ENCODE peak calls at places on chromosome 11, in five cellular contexts. O, E, P, U and S are unnamed samples.

GRCh38 chr11:3942956-3943497 is 87.6 kb downstream of the STIM1 start:
- DNase-seq in O (no peak), E (no peak), P (peak; percentile 38), U (no peak), S (no peak)

GRCh38 chr11:64359712-64360402 is 895 bp downstream of the RPS6KA4 start:
- DNase-seq in O (no peak), E (no peak), P (no peak), U (no peak), S (no peak)

GRCh38 chr11:70510571-70510970 is 112.2 kb downstream of the CTTN start:
- DNase-seq in O (no peak), E (no peak), P (no peak), U (no peak), S (no peak)

GRCh38 chr11:69000831-69001245 is 12.2 kb downstream of the MRGPRF start:
- DNase-seq in O (no peak), E (no peak), P (peak; percentile 57), U (no peak), S (no peak)

GRCh38 chr11:63769719-63770443 is 1.3 kb upstream of the ZFTA start:
- DNase-seq in O (no peak), E (no peak), P (no peak), U (no peak), S (no peak)

GRCh38 chr11:104487035-104487775 is 323.3 kb upstream of the PDGFD start:
- DNase-seq in O (no peak), E (no peak), P (no peak), U (no peak), S (no peak)

GRCh38 chr11:67408437-67409200 is 4.7 kb downstream of the TBC1D10C start:
- DNase-seq in O (no peak), E (no peak), P (no peak), U (no peak), S (no peak)

GRCh38 chr11:74035264-74035663 is 26.4 kb upstream of the UCP3 start:
- DNase-seq in O (no peak), E (no peak), P (no peak), U (no peak), S (no peak)

GRCh38 chr11:65352783-65353182 is 1.8 kb upstream of the TIGD3 start:
- DNase-seq in O (no peak), E (no peak), P (no peak), U (no peak), S (no peak)

GRCh38 chr11:73286240-73286810 is 14.2 kb downstream of the P2RY6 start:
- DNase-seq in O (no peak), E (no peak), P (no peak), U (no peak), S (no peak)

GRCh38 chr11:126993599-126993998 is 7.0 kb downstream of the KIRREL3 start:
- DNase-seq in O (no peak), E (no peak), P (no peak), U (no peak), S (no peak)

GRCh38 chr11:68012843-68013610 is 2.9 kb downstream of the ALDH3B1 start:
- DNase-seq in O (no peak), E (no peak), P (peak; percentile 96), U (no peak), S (peak; percentile 48)

GRCh38 chr11:41334007-41334933 is 125.2 kb downstream of the LRRC4C start:
- DNase-seq in O (no peak), E (no peak), P (no peak), U (no peak), S (no peak)

GRCh38 chr11:95144313-95145235 is 54.9 kb downstream of the ENDOD1 start:
- DNase-seq in O (no peak), E (no peak), P (no peak), U (no peak), S (no peak)

GRCh38 chr11:2099523-2100316 is 39.5 kb downstream of the IGF2 start:
- DNase-seq in O (no peak), E (no peak), P (no peak), U (no peak), S (no peak)

GRCh38 chr11:63489879-63490278 is 1.1 kb downstream of the PLAAT5 start:
- DNase-seq in O (no peak), E (no peak), P (no peak), U (no peak), S (no peak)

GRCh38 chr11:36412781-36413383 is 97.2 kb downstream of the TRAF6 start:
- DNase-seq in O (no peak), E (no peak), P (no peak), U (no peak), S (no peak)

GRCh38 chr11:94150704-94151103 is 22.1 kb downstream of the PANX1 start:
- DNase-seq in O (no peak), E (no peak), P (no peak), U (no peak), S (no peak)

GRCh38 chr11:96054870-96055705 is 131.2 kb upstream of the MTMR2 start:
- DNase-seq in O (no peak), E (peak; percentile 22), P (peak; percentile 44), U (no peak), S (peak; percentile 13)

GRCh38 chr11:124070906-124071621 is 29.9 kb upstream of the OR10G7 start:
- DNase-seq in O (peak; percentile 74), E (peak; percentile 60), P (peak; percentile 54), U (peak; percentile 63), S (peak; percentile 66)

GRCh38 chr11:86176165-86176884 is 68.2 kb upstream of the EED start:
- DNase-seq in O (no peak), E (no peak), P (peak; percentile 42), U (no peak), S (no peak)

GRCh38 chr11:63532799-63533475 is 3.7 kb upstream of the PLAAT4 start:
- DNase-seq in O (no peak), E (no peak), P (no peak), U (no peak), S (no peak)

GRCh38 chr11:96197801-96198465 is 145.1 kb downstream of the MAML2 start:
- DNase-seq in O (no peak), E (no peak), P (no peak), U (no peak), S (no peak)

GRCh38 chr11:78365381-78365792 is 52.2 kb downstream of the GAB2 start:
- DNase-seq in O (peak; percentile 74), E (no peak), P (peak; percentile 13), U (no peak), S (peak; percentile 77)

GRCh38 chr11:63613517-63614135 is 607 bp downstream of the PLAAT3 start:
- DNase-seq in O (peak; percentile 39), E (no peak), P (no peak), U (no peak), S (no peak)

GRCh38 chr11:13928566-13929251 is 33.8 kb upstream of the SPON1 start:
- DNase-seq in O (no peak), E (peak; percentile 25), P (no peak), U (no peak), S (no peak)

GRCh38 chr11:27524155-27524554 is 17.6 kb upstream of the LIN7C start:
- DNase-seq in O (no peak), E (no peak), P (peak; percentile 41), U (no peak), S (peak; percentile 6)

GRCh38 chr11:69233761-69234136 is 60.2 kb upstream of the MYEOV start:
- DNase-seq in O (no peak), E (no peak), P (no peak), U (no peak), S (no peak)

GRCh38 chr11:33039274-33040126 is at the start of gene TCP11L1:
- DNase-seq in O (peak; percentile 91), E (peak; percentile 81), P (peak; percentile 83), U (peak; percentile 59), S (peak; percentile 81)
- TF ChIP-seq SUZ12 in O (no peak), E (no peak), P (no peak), U (no peak), S (no peak)

DNA sequence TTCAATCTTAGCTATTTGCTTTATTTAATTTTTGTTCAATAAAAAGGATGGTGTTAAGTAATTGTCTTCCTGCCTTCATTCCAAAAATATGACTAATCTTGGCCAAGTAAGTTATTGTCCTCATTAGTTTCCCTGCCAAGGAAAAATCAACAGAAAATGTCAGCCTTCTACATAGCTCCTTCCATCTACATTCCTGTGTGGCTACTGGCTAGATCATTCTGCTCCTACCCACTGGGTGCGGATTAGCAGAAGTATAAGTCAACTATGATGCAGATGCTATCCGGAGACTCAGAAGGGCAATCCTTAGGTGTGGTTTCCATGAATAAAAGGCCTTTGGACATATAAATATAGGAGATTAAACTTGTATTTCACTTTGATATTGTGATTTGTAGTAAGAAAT is 154.4 kb downstream of the SBF2 start:
- DNase-seq in O (no peak), E (no peak), P (no peak), U (no peak), S (no peak)
- TF ChIP-seq SUZ12 in O (no peak), E (no peak), P (no peak), U (no peak), S (no peak)

DNA sequence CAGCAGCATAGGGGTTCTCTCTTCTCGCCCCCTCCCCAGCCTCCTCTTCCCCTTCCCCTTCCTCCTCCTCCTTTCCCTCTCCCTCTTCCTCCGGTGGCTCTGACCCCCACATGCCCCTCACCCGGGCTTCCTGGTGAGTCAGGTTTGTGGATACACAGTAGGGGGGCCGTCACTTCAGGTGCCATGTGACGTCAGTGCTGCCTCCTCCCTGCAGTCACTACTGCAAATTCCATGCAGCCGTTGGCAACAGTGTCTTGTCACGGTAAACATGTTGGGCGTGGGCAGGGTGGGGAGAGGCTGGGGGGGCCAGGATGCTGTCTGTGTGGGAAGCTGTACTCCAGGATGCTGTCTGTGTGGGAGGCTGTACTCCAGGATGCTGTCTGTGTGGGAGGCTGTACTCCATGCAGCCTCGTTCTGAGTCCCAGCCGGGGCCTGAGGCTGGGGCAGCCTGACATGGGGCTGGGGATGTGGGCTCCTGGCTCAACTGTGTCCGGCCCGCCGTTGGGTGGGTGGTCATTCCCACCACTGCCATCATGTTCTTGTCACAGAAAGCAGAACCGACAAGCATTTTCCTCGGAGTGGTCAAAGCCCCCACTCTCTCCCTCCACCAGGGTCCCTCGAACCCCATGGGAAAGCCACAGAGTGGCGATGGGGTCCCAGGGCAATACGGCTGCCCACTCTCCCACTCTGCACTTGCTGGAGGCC is 2.4 kb upstream of the MUC2 start:
- DNase-seq in O (no peak), E (no peak), P (no peak), U (no peak), S (no peak)
- TF ChIP-seq SUZ12 in O (no peak), E (no peak), P (no peak), U (no peak), S (no peak)

DNA sequence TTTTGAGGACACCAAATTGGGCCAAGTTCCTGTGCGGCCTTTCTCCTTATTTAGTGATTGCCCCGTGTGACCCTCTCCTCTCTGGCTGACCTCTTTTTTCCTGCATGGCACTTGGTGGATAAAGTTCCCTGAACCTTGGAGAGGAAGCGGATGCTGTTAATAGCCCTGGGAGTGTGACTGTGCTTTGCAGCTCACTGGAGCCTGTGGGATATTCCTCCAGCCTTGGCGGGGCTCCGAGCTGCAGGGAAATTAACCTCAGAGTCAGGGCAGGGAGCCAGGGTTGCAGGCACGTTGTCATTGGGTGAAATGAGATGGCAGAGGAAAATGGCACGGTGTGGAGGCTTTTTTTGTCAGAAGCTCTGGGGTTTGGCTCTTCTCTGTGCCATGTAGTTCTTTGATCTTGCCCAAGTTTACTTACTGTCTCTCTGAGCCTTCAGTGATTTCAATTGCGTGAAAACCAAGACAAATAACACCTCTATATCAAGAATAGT is 965 bp downstream of the OR9Q1 start:
- DNase-seq in O (no peak), E (no peak), P (no peak), U (no peak), S (no peak)
- TF ChIP-seq SUZ12 in O (no peak), E (no peak), P (no peak), U (no peak), S (no peak)

DNA sequence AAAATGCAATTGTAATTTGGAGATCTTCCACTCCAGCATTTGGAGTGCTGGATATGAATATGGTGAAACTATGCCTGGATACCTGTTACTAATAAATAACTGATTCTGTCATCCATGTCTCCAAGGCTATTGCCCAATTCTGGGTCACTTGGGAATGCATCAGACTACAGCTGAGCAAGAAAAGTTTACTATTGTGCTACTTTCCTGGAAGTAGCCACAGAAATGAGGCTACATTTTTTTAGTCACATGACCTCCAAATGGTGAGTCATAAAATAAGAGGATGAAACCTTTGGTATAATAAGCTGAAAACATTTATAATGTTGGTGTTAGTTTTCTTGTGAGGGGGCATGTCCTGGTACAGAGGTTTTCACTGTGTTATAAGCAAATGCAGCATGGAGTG is 44.4 kb downstream of the DCDC1 start:
- DNase-seq in O (no peak), E (no peak), P (no peak), U (no peak), S (no peak)
- TF ChIP-seq SUZ12 in O (no peak), E (no peak), P (no peak), U (no peak), S (no peak)